ENCODE peak calls at places on chromosomes 12 and 14, in seven cellular contexts. L is psoas muscle; Y is NCI-H774; B is stimulated activated CD8-positive, alpha-beta memory T cell treated with anti-CD3 and anti-CD28 coated beads, Interleukin-4, amount 100 ng/mL, for 4 hours; A is neural progenitor cell; Z is GOT3; P is CD4-positive, alpha-beta memory T cell. X is an unnamed sample.

GRCh38 chr12:57248934-57249742 is 1.8 kb downstream of the STAC3 start:
- DNase-seq in Z (no peak), Y (no peak), P (no peak), L (peak), A (no peak), B (no peak), X (no peak)

GRCh38 chr12:109923038-109923437 is 23.0 kb downstream of the TCHP start:
- DNase-seq in P (no peak), Y (no peak), Z (no peak), L (no peak), A (no peak), B (no peak), X (no peak)

GRCh38 chr14:80933282-80933681 is 8.3 kb downstream of the CEP128 start:
- DNase-seq in L (no peak), B (no peak), Z (no peak), A (no peak), Y (no peak), P (no peak), X (no peak)

GRCh38 chr12:78580296-78580695 is 284.3 kb upstream of the SYT1 start:
- DNase-seq in Z (no peak), L (no peak), B (no peak), Y (no peak), P (no peak), A (no peak), X (no peak)

GRCh38 chr12:67035121-67035520 is 234.0 kb upstream of the CAND1 start:
- DNase-seq in P (no peak), Y (no peak), B (no peak), L (no peak), A (peak), Z (no peak), X (no peak)

GRCh38 chr12:78929075-78929418 is 64.5 kb downstream of the SYT1 start:
- DNase-seq in P (no peak), A (no peak), Y (no peak), L (no peak), Z (no peak), B (no peak), X (no peak)

GRCh38 chr12:79409562-79409961 is 281.2 kb downstream of the PAWR start:
- DNase-seq in A (no peak), Y (no peak), P (no peak), Z (no peak), L (no peak), B (no peak), X (no peak)

GRCh38 chr14:24411468-24412454 is 13.0 kb downstream of the NYNRIN start:
- DNase-seq in L (no peak), B (no peak), Z (no peak), Y (no peak), A (peak), P (peak), X (peak)

GRCh38 chr14:92880851-92881250 is 42.1 kb upstream of the CHGA start:
- DNase-seq in Z (no peak), L (peak), P (no peak), Y (peak), A (peak), B (no peak), X (peak)

GRCh38 chr12:89211456-89211855 is 140.8 kb downstream of the DUSP6 start:
- DNase-seq in P (no peak), Y (no peak), A (no peak), L (no peak), B (no peak), Z (no peak), X (no peak)

GRCh38 chr12:52006726-52007157 is at the start of gene TAMALIN:
- DNase-seq in A (peak), Z (no peak), P (peak), L (peak), Y (peak), B (peak), X (peak)

GRCh38 chr14:66530526-66530925 is 22.6 kb downstream of the GPHN start:
- DNase-seq in L (no peak), B (no peak), P (no peak), A (no peak), Y (no peak), Z (no peak), X (no peak)

GRCh38 chr12:4719821-4720636 is at the start of gene GALNT8:
- DNase-seq in B (no peak), Z (no peak), A (no peak), L (no peak), Y (no peak), P (no peak), X (no peak)

GRCh38 chr12:32821293-32822089 is 65.8 kb upstream of the YARS2 start:
- DNase-seq in B (no peak), L (no peak), A (no peak), Y (no peak), Z (no peak), P (no peak), X (no peak)

GRCh38 chr14:33386140-33386539 is 447.5 kb downstream of the NPAS3 start:
- DNase-seq in A (no peak), Z (no peak), Y (no peak), P (no peak), L (no peak), B (no peak), X (no peak)

GRCh38 chr12:75702477-75703093 is 191.2 kb upstream of the KRR1 start:
- DNase-seq in B (no peak), P (no peak), A (no peak), L (no peak), Z (no peak), Y (no peak), X (no peak)

GRCh38 chr12:114238808-114239207 is 167.1 kb downstream of the TBX5 start:
- DNase-seq in L (no peak), Z (no peak), P (no peak), B (no peak), A (no peak), Y (no peak), X (peak)

GRCh38 chr12:25975179-25975578 is 16.7 kb downstream of the RASSF8 start:
- DNase-seq in Z (no peak), B (no peak), L (no peak), Y (no peak), A (no peak), P (no peak), X (no peak)

GRCh38 chr12:65879878-65880277 is 55.6 kb downstream of the HMGA2 start:
- DNase-seq in A (no peak), L (no peak), Y (no peak), Z (no peak), P (no peak), B (no peak), X (no peak)

GRCh38 chr14:54894995-54895394 is 7.6 kb downstream of the GCH1 start:
- DNase-seq in B (no peak), Z (no peak), Y (no peak), A (no peak), L (no peak), P (no peak), X (no peak)

GRCh38 chr12:121845699-121846098 is 13.0 kb downstream of the HPD start:
- DNase-seq in B (no peak), Y (no peak), L (no peak), Z (no peak), P (no peak), A (no peak), X (no peak)

GRCh38 chr14:20667957-20668356 is 16.4 kb upstream of the RNASE4 start:
- DNase-seq in Z (no peak), Y (no peak), A (no peak), B (no peak), L (no peak), P (no peak), X (no peak)

GRCh38 chr12:121300083-121300819 is 3.7 kb upstream of the CAMKK2 start:
- DNase-seq in L (no peak), A (no peak), P (no peak), Z (no peak), Y (peak), B (no peak), X (no peak)

GRCh38 chr12:109156586-109156985 is 40.2 kb downstream of the ACACB start:
- DNase-seq in Y (no peak), P (no peak), B (no peak), A (no peak), Z (no peak), L (no peak), X (no peak)

GRCh38 chr12:9936597-9936996 is 4.4 kb upstream of the CLEC2A start:
- DNase-seq in Y (no peak), L (no peak), A (no peak), B (no peak), Z (no peak), P (no peak), X (no peak)